ENCODE peak calls at places on chromosomes 1 and 21, in four cellular contexts. V is H9, H is heart left ventricle, Z is neural crest cell. P is an unnamed sample.

GRCh38 chr1:38783659-38784229 is 75.8 kb downstream of the RRAGC start:
- DNase-seq in V (no peak), H (no peak), Z (no peak), P (no peak)

GRCh38 chr1:78301141-78301540 is 189.6 kb upstream of the PTGFR start:
- DNase-seq in V (no peak), H (no peak), Z (no peak), P (no peak)

GRCh38 chr21:43632373-43632905 is 26.8 kb downstream of the HSF2BP start:
- DNase-seq in V (no peak), H (no peak), Z (no peak), P (no peak)

GRCh38 chr1:47828965-47829364 is 168.2 kb downstream of the TRABD2B start:
- DNase-seq in V (no peak), H (no peak), Z (no peak), P (no peak)

GRCh38 chr1:10724052-10724494 is 72.4 kb downstream of the CASZ1 start:
- DNase-seq in V (no peak), H (peak; percentile 79), Z (no peak), P (no peak)

GRCh38 chr1:203677771-203678170 is 51.1 kb downstream of the ATP2B4 start:
- DNase-seq in V (peak; percentile 34), H (peak; percentile 49), Z (no peak), P (no peak)

GRCh38 chr1:154595621-154596020 is 12.4 kb downstream of the ADAR start:
- DNase-seq in V (no peak), H (no peak), Z (no peak), P (no peak)

GRCh38 chr1:20873311-20873710 is 86.2 kb upstream of the HP1BP3 start:
- DNase-seq in V (no peak), H (no peak), Z (no peak), P (no peak)

GRCh38 chr1:1160281-1160930 is 13.3 kb upstream of the TTLL10 start:
- DNase-seq in V (no peak), H (no peak), Z (no peak), P (no peak)

GRCh38 chr1:66267211-66267940 is 266.6 kb upstream of the SGIP1 start:
- DNase-seq in V (no peak), H (no peak), Z (no peak), P (no peak)

GRCh38 chr1:153389394-153389793 is 1.5 kb downstream of the S100A8 start:
- DNase-seq in V (no peak), H (no peak), Z (no peak), P (no peak)

GRCh38 chr1:2091611-2092604 is 41.7 kb downstream of the PRKCZ start:
- DNase-seq in V (peak; percentile 82), H (peak; percentile 55), Z (peak; percentile 61), P (peak; percentile 83)

GRCh38 chr1:77057994-77058585 is 161.1 kb downstream of the PIGK start:
- DNase-seq in V (no peak), H (no peak), Z (no peak), P (no peak)

GRCh38 chr1:216450252-216450651 is 27.0 kb upstream of the USH2A start:
- DNase-seq in V (no peak), H (no peak), Z (no peak), P (no peak)

GRCh38 chr1:112589766-112590165 is 29.2 kb downstream of the ST7L start:
- DNase-seq in V (no peak), H (no peak), Z (no peak), P (no peak)

GRCh38 chr21:14677639-14678179 is 131.6 kb upstream of the SAMSN1 start:
- DNase-seq in V (no peak), H (no peak), Z (no peak), P (no peak)

GRCh38 chr1:52554267-52554640 is 1.4 kb upstream of the TUT4 start:
- DNase-seq in V (no peak), H (no peak), Z (no peak), P (no peak)

GRCh38 chr1:50901872-50902271 is 58.2 kb downstream of the FAF1 start:
- DNase-seq in V (no peak), H (no peak), Z (no peak), P (no peak)

GRCh38 chr1:185561629-185562028 is 172.6 kb upstream of the HMCN1 start:
- DNase-seq in V (no peak), H (no peak), Z (no peak), P (no peak)

GRCh38 chr1:241533375-241534115 is 1.4 kb downstream of the KMO start:
- DNase-seq in V (no peak), H (no peak), Z (no peak), P (no peak)

GRCh38 chr1:224212618-224213037 is 29.6 kb downstream of the DEGS1 start:
- DNase-seq in V (no peak), H (no peak), Z (no peak), P (no peak)

GRCh38 chr1:163872067-163872466 is 550.3 kb downstream of the NUF2 start:
- DNase-seq in V (no peak), H (no peak), Z (no peak), P (no peak)

GRCh38 chr1:235913311-235913710 is 46.6 kb upstream of the LYST start:
- DNase-seq in V (no peak), H (no peak), Z (no peak), P (no peak)

GRCh38 chr1:201505505-201505893 is 1.4 kb downstream of the CSRP1 start:
- DNase-seq in V (peak; percentile 49), H (no peak), Z (no peak), P (peak; percentile 44)
- TF ChIP-seq CTCF in V (no peak), H (no peak), Z (no peak), P (no peak)

GRCh38 chr1:27527857-27528700 is 38.1 kb upstream of the WASF2 start:
- DNase-seq in V (peak; percentile 73), H (peak; percentile 74), Z (peak; percentile 30), P (peak; percentile 32)
- TF ChIP-seq CTCF in V (no peak), H (no peak), Z (no peak), P (no peak)

DNA sequence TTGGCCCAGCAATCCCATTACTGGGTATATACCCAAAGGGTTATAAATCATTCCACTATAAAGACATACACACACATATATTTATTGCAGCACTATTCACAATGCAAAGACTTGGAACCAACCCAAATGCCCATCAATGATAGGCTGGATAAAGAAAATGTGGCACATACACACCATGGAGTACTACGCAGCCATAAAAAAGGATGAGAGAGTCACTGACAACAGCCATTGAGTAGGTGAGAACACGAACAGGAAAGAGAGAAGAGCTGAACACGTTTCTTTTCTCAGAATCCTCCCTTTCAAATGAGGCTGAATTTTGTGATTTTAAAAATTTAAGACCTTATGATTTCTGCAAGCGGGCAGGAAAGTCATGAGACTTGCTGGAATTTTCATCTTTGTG is 10.1 kb upstream of the RABGAP1L start:
- DNase-seq in V (no peak), H (no peak), Z (no peak), P (no peak)
- TF ChIP-seq CTCF in V (no peak), H (no peak), Z (no peak), P (no peak)

GRCh38 chr1:195173753-195174152 is 1434.5 kb downstream of the KCNT2 start:
- DNase-seq in V (no peak), H (no peak), Z (no peak), P (no peak)
- TF ChIP-seq CTCF in V (peak; percentile 26), H (no peak), Z (no peak), P (no peak)

GRCh38 chr1:206685749-206686485 is 1.2 kb downstream of the MAPKAPK2 start:
- DNase-seq in V (no peak), H (peak; percentile 78), Z (peak; percentile 29), P (peak; percentile 56)
- TF ChIP-seq CTCF in V (no peak), H (no peak), Z (no peak), P (no peak)

GRCh38 chr1:228101994-228102790 is 933 bp downstream of the C1orf35 start:
- DNase-seq in V (peak; percentile 60), H (no peak), Z (peak; percentile 45), P (peak; percentile 62)
- TF ChIP-seq CTCF in V (peak; percentile 49), H (peak; percentile 21), Z (peak; percentile 49), P (no peak)